ENCODE peak calls at places on chromosome 6, in six cellular contexts. V is bronchial epithelial cell; A is stimulated activated naive CD4-positive, alpha-beta T cell; J is stimulated activated CD4-positive, alpha-beta T cell treated with anti-CD3 and anti-CD28 coated beads, Interleukin-1b, Interleukin-23, amount 100 ng/mL, for 24 hours; U is amygdala; L is aorta. H is an unnamed sample.

GRCh38 chr6:150723857-150724256 is 124.2 kb downstream of the PLEKHG1 start:
- DNase-seq in V (no peak), A (no peak), J (no peak), U (no peak), L (no peak), H (no peak)

GRCh38 chr6:3509326-3509725 is 52.5 kb upstream of the SLC22A23 start:
- DNase-seq in V (peak), A (no peak), J (no peak), U (no peak), L (no peak), H (no peak)

GRCh38 chr6:4853782-4854511 is 77.7 kb downstream of the CDYL start:
- DNase-seq in V (peak), A (no peak), J (no peak), U (no peak), L (no peak), H (no peak)

GRCh38 chr6:14734416-14735340 is 511.2 kb upstream of the JARID2 start:
- DNase-seq in V (peak), A (no peak), J (no peak), U (no peak), L (no peak), H (peak)

GRCh38 chr6:13234130-13234529 is 94.2 kb downstream of the TBC1D7 start:
- DNase-seq in V (peak), A (no peak), J (no peak), U (no peak), L (no peak), H (no peak)

GRCh38 chr6:35099116-35099515 is 42.0 kb downstream of the TCP11 start:
- DNase-seq in V (no peak), A (no peak), J (no peak), U (no peak), L (no peak), H (no peak)

GRCh38 chr6:45473121-45473967 is 95.6 kb upstream of the SUPT3H start:
- DNase-seq in V (no peak), A (no peak), J (no peak), U (no peak), L (no peak), H (no peak)

GRCh38 chr6:142481466-142481865 is 179.7 kb downstream of the ADGRG6 start:
- DNase-seq in V (peak), A (no peak), J (no peak), U (no peak), L (no peak), H (no peak)

GRCh38 chr6:56399672-56400263 is 152.4 kb upstream of the COL21A1 start:
- DNase-seq in V (no peak), A (no peak), J (no peak), U (no peak), L (no peak), H (no peak)

GRCh38 chr6:2961971-2962370 is 9.4 kb downstream of the SERPINB6 start:
- DNase-seq in V (no peak), A (no peak), J (no peak), U (no peak), L (no peak), H (no peak)

GRCh38 chr6:153956807-153957206 is 82.2 kb upstream of the OPRM1 start:
- DNase-seq in V (peak), A (no peak), J (no peak), U (no peak), L (no peak), H (no peak)

GRCh38 chr6:74606488-74607135 is 599.2 kb downstream of the COL12A1 start:
- DNase-seq in V (peak), A (no peak), J (no peak), U (no peak), L (no peak), H (no peak)

GRCh38 chr6:84456803-84457202 is 229.4 kb upstream of the CEP162 start:
- DNase-seq in V (no peak), A (no peak), J (no peak), U (no peak), L (no peak), H (no peak)

GRCh38 chr6:121867095-121867494 is 431.6 kb downstream of the GJA1 start:
- DNase-seq in V (peak), A (no peak), J (no peak), U (no peak), L (no peak), H (no peak)

GRCh38 chr6:139625998-139626975 is 251.8 kb upstream of the CITED2 start:
- DNase-seq in V (no peak), A (no peak), J (no peak), U (no peak), L (no peak), H (no peak)

GRCh38 chr6:80185492-80185891 is 79.0 kb downstream of the BCKDHB start:
- DNase-seq in V (no peak), A (no peak), J (no peak), U (no peak), L (no peak), H (no peak)

GRCh38 chr6:45677381-45677992 is 299.8 kb upstream of the SUPT3H start:
- DNase-seq in V (peak), A (peak), J (no peak), U (no peak), L (peak), H (peak)

GRCh38 chr6:139198529-139199303 is 63.8 kb downstream of the HECA start:
- DNase-seq in V (no peak), A (no peak), J (no peak), U (no peak), L (no peak), H (no peak)

GRCh38 chr6:10391299-10391630 is 23.6 kb downstream of the TFAP2A start:
- DNase-seq in V (no peak), A (no peak), J (no peak), U (no peak), L (no peak), H (no peak)

GRCh38 chr6:170208171-170208601 is 82.7 kb downstream of the DLL1 start:
- DNase-seq in V (no peak), A (no peak), J (no peak), U (no peak), L (no peak), H (peak)

GRCh38 chr6:46325561-46326525 is 155.1 kb upstream of the ENPP5 start:
- DNase-seq in V (no peak), A (no peak), J (no peak), U (peak), L (peak), H (no peak)

GRCh38 chr6:138349891-138350290 is 27.8 kb upstream of the SMIM28 start:
- DNase-seq in V (no peak), A (no peak), J (no peak), U (no peak), L (no peak), H (no peak)

GRCh38 chr6:33665957-33666356 is 44.8 kb downstream of the ITPR3 start:
- DNase-seq in V (no peak), A (no peak), J (no peak), U (no peak), L (no peak), H (no peak)

GRCh38 chr6:96394727-96395126 is 126.9 kb upstream of the UFL1 start:
- DNase-seq in V (peak), A (no peak), J (no peak), U (no peak), L (no peak), H (no peak)

GRCh38 chr6:109172096-109172495 is 76.8 kb downstream of the CEP57L1 start:
- DNase-seq in V (no peak), A (no peak), J (no peak), U (no peak), L (no peak), H (no peak)

GRCh38 chr6:11942185-11942864 is 69.8 kb upstream of the HIVEP1 start:
- DNase-seq in V (no peak), A (no peak), J (no peak), U (no peak), L (no peak), H (no peak)

GRCh38 chr6:32692019-32692418 is 25.6 kb upstream of the HLA-DQB1 start:
- DNase-seq in V (peak), A (peak), J (no peak), U (no peak), L (no peak), H (peak)

GRCh38 chr6:136822051-136822378 is 377 bp upstream of the PEX7 start:
- DNase-seq in V (no peak), A (no peak), J (peak), U (no peak), L (peak), H (no peak)

GRCh38 chr6:53074347-53074746 is 9.1 kb downstream of the FBXO9 start:
- DNase-seq in V (no peak), A (no peak), J (no peak), U (no peak), L (no peak), H (no peak)

GRCh38 chr6:76683985-76684384 is 611.5 kb upstream of the IMPG1 start:
- DNase-seq in V (no peak), A (no peak), J (no peak), U (no peak), L (no peak), H (no peak)

GRCh38 chr6:30091577-30092381 is 16.2 kb upstream of the RNF39 start:
- DNase-seq in V (peak), A (no peak), J (no peak), U (no peak), L (peak), H (no peak)

H was measured in naive thymus-derived CD8-positive, alpha-beta T cell.